ENCODE peak calls at places on chromosomes 3 and 15, in six cellular contexts. Z, U, P, N, O and G are unnamed samples.

GRCh38 chr3:86801921-86802320 is 189.0 kb downstream of the VGLL3 start:
- DNase-seq in U (no peak), N (no peak), O (no peak), Z (no peak), P (no peak), G (no peak)

GRCh38 chr3:89488800-89489580 is 381.6 kb downstream of the EPHA3 start:
- DNase-seq in Z (no peak), P (peak), N (no peak), O (no peak), U (no peak), G (no peak)

GRCh38 chr3:158313344-158313927 is 203.5 kb downstream of the RSRC1 start:
- DNase-seq in N (peak), U (no peak), Z (peak), P (no peak), O (no peak), G (no peak)

GRCh38 chr15:76684002-76684401 is 221.1 kb downstream of the SCAPER start:
- DNase-seq in U (no peak), P (no peak), N (no peak), O (no peak), Z (no peak), G (no peak)

GRCh38 chr15:68298882-68299381 is 21.4 kb downstream of the FEM1B start:
- DNase-seq in U (no peak), N (no peak), O (no peak), Z (no peak), P (no peak), G (no peak)

GRCh38 chr3:131216801-131217200 is 164.8 kb upstream of the NUDT16 start:
- DNase-seq in O (no peak), Z (peak), U (no peak), P (peak), N (peak), G (no peak)

GRCh38 chr15:90047956-90048575 is 46.9 kb downstream of the ZNF710 start:
- DNase-seq in P (no peak), U (no peak), O (no peak), N (no peak), Z (no peak), G (no peak)

GRCh38 chr3:49411968-49412631 is at the start of the genes RHOA and TCTA:
- DNase-seq in P (peak), Z (peak), O (peak), U (peak), N (peak), G (peak)

GRCh38 chr15:51274956-51275355 is 63.4 kb downstream of the CYP19A1 start:
- DNase-seq in N (no peak), P (no peak), O (no peak), Z (no peak), U (no peak), G (no peak)